ENCODE peak calls at places on chromosomes 6 and 20, in eight cellular contexts. U is psoas muscle; C is AG08395; I is neural crest cell; R is PC-3; O is activated CD4-positive, alpha-beta T cell treated with anti-CD3 and anti-CD28 coated beads, Interleukin-2, amount 50 U/mL, for 1 hour; B is activated naive CD4-positive, alpha-beta T cell; L is AG04450. N is an unnamed sample.

GRCh38 chr20:32963176-32963575 is 41.1 kb downstream of the SUN5 start:
- DNase-seq in U (no peak), C (no peak), I (no peak), R (no peak), O (no peak), B (no peak), L (no peak), N (no peak)

GRCh38 chr6:29705389-29706231 is 17.6 kb upstream of the HLA-F start:
- DNase-seq in U (no peak), C (peak), I (no peak), R (peak), O (no peak), B (no peak), L (peak), N (no peak)

GRCh38 chr6:41846666-41847237 is 48.4 kb downstream of the USP49 start:
- DNase-seq in U (no peak), C (peak), I (peak), R (peak), O (peak), B (no peak), L (peak), N (peak)

GRCh38 chr6:133671376-133671775 is 217.5 kb upstream of the TCF21 start:
- DNase-seq in U (no peak), C (no peak), I (no peak), R (no peak), O (no peak), B (no peak), L (no peak), N (no peak)

GRCh38 chr6:24935753-24936152 is at the start of gene RIPOR2:
- DNase-seq in U (no peak), C (no peak), I (peak), R (no peak), O (peak), B (peak), L (no peak), N (peak)

GRCh38 chr6:39137235-39137634 is 22.2 kb upstream of the SAYSD1 start:
- DNase-seq in U (no peak), C (peak), I (peak), R (peak), O (peak), B (no peak), L (peak), N (peak)

GRCh38 chr6:30196376-30196775 is 16.8 kb downstream of the TRIM26 start:
- DNase-seq in U (no peak), C (no peak), I (no peak), R (no peak), O (no peak), B (no peak), L (no peak), N (no peak)

GRCh38 chr6:127900935-127901334 is at the start of gene THEMIS:
- DNase-seq in U (no peak), C (no peak), I (no peak), R (no peak), O (peak), B (peak), L (no peak), N (no peak)

GRCh38 chr6:47599512-47599911 is 98.9 kb upstream of the ADGRF4 start:
- DNase-seq in U (no peak), C (no peak), I (no peak), R (no peak), O (no peak), B (no peak), L (no peak), N (no peak)

GRCh38 chr20:13799974-13800373 is 15.1 kb downstream of the NDUFAF5 start:
- DNase-seq in U (no peak), C (no peak), I (no peak), R (no peak), O (no peak), B (no peak), L (no peak), N (no peak)

GRCh38 chr6:56488281-56488680 is 154.4 kb downstream of the DST start:
- DNase-seq in U (no peak), C (no peak), I (no peak), R (no peak), O (no peak), B (no peak), L (no peak), N (no peak)

GRCh38 chr6:20542927-20543602 is 8.8 kb downstream of the CDKAL1 start:
- DNase-seq in U (no peak), C (no peak), I (no peak), R (peak), O (no peak), B (no peak), L (peak), N (no peak)

GRCh38 chr6:75283907-75284284 is 696 bp downstream of the TMEM30A start:
- DNase-seq in U (no peak), C (no peak), I (no peak), R (no peak), O (no peak), B (no peak), L (no peak), N (no peak)

GRCh38 chr6:50543666-50544065 is 169.7 kb upstream of the TFAP2D start:
- DNase-seq in U (no peak), C (no peak), I (no peak), R (no peak), O (no peak), B (no peak), L (no peak), N (no peak)

GRCh38 chr20:62558779-62559178 is 83.0 kb upstream of the GATA5 start:
- DNase-seq in U (peak), C (no peak), I (peak), R (no peak), O (no peak), B (no peak), L (no peak), N (no peak)

GRCh38 chr20:4966826-4967751 is 34.2 kb downstream of the SLC23A2 start:
- DNase-seq in U (no peak), C (no peak), I (no peak), R (no peak), O (no peak), B (no peak), L (no peak), N (no peak)

GRCh38 chr6:147283460-147283859 is 79.2 kb downstream of the STXBP5 start:
- DNase-seq in U (no peak), C (peak), I (no peak), R (peak), O (no peak), B (no peak), L (no peak), N (no peak)

GRCh38 chr6:5214570-5215052 is 46.1 kb downstream of the LYRM4 start:
- DNase-seq in U (peak), C (peak), I (peak), R (peak), O (peak), B (no peak), L (peak), N (peak)

GRCh38 chr20:57987659-57988058 is 240.8 kb downstream of the ANKRD60 start:
- DNase-seq in U (no peak), C (no peak), I (no peak), R (no peak), O (no peak), B (no peak), L (no peak), N (no peak)

N was measured in iPS DF 6.9.